ENCODE peak calls at places on chromosomes 13 and 19, in ten cellular contexts. V is brain microvascular endothelial cell; D is left ventricle myocardium inferior; N is uterus; W is iPS DF 6.9; P is naive thymus-derived CD4-positive, alpha-beta T cell; M is small intestine; T is heart left ventricle; G is mammary epithelial cell; Q is gastrocnemius medialis. K is an unnamed sample. For H3K36me3 and H3K27me3, the result is how much of the 10 kb centered on the place peaks cover.

GRCh38 chr19:18385675-18386542 is at the start of gene GDF15:
- DNase-seq in V (peak), D (peak), N (peak), W (no peak), P (no peak), M (peak), T (peak), G (peak), Q (no peak), K (peak)

GRCh38 chr19:48900477-48901452 is 653 bp downstream of the NUCB1 start:
- DNase-seq in V (no peak), D (no peak), N (no peak), W (no peak), P (peak), M (peak), T (no peak), G (peak), Q (no peak), K (peak)

GRCh38 chr19:42528354-42529247 is at the start of gene CEACAM1:
- DNase-seq in V (no peak), D (no peak), N (peak), W (no peak), P (peak), M (peak), T (peak), G (peak), Q (no peak), K (no peak)

GRCh38 chr19:2494447-2495129 is 18.7 kb downstream of the GADD45B start:
- DNase-seq in V (peak), D (peak), N (peak), W (no peak), P (peak), M (peak), T (peak), G (peak), Q (peak), K (no peak)

GRCh38 chr19:18349524-18350128 is 9.2 kb downstream of the PGPEP1 start:
- DNase-seq in V (peak), D (no peak), N (peak), W (no peak), P (peak), M (peak), T (peak), G (peak), Q (no peak), K (peak)

GRCh38 chr13:21175656-21176194 is 627 bp downstream of the SKA3 start:
- DNase-seq in V (peak), D (no peak), N (no peak), W (no peak), P (no peak), M (peak), T (no peak), G (no peak), Q (no peak), K (no peak)

GRCh38 chr19:48660854-48661731 is 11.7 kb downstream of the NTN5 start:
- DNase-seq in V (peak), D (peak), N (peak), W (peak), P (peak), M (peak), T (peak), G (peak), Q (peak), K (peak)

GRCh38 chr13:48426052-48426451 is 13.1 kb upstream of the LPAR6 start:
- DNase-seq in V (no peak), D (no peak), N (no peak), W (no peak), P (no peak), M (no peak), T (no peak), G (no peak), Q (no peak), K (no peak)

GRCh38 chr13:77980592-77980991 is 62.0 kb upstream of the EDNRB start:
- DNase-seq in V (peak), D (no peak), N (no peak), W (no peak), P (no peak), M (no peak), T (no peak), G (peak), Q (no peak), K (peak)

GRCh38 chr19:8506402-8506957 is 4.0 kb upstream of the PRAM1 start:
- DNase-seq in V (no peak), D (no peak), N (peak), W (no peak), P (no peak), M (no peak), T (no peak), G (no peak), Q (no peak), K (no peak)

GRCh38 chr19:51783373-51783772 is 11.6 kb upstream of the FPR3 start:
- DNase-seq in V (peak), D (no peak), N (no peak), W (no peak), P (no peak), M (no peak), T (no peak), G (peak), Q (no peak), K (no peak)

GRCh38 chr19:13932911-13933393 is 5.3 kb downstream of the PODNL1 start:
- DNase-seq in V (no peak), D (no peak), N (no peak), W (no peak), P (no peak), M (no peak), T (no peak), G (no peak), Q (no peak), K (no peak)

GRCh38 chr13:98922306-98922705 is 55.6 kb downstream of the DOCK9 start:
- DNase-seq in V (no peak), D (no peak), N (no peak), W (no peak), P (no peak), M (no peak), T (no peak), G (no peak), Q (no peak), K (no peak)

GRCh38 chr19:51124729-51125128 is at the start of gene SIGLEC9:
- DNase-seq in V (no peak), D (peak), N (no peak), W (no peak), P (no peak), M (no peak), T (peak), G (no peak), Q (peak), K (no peak)

GRCh38 chr19:7636317-7636690 is 606 bp upstream of the STXBP2 start:
- DNase-seq in V (no peak), D (no peak), N (no peak), W (no peak), P (no peak), M (no peak), T (no peak), G (no peak), Q (no peak), K (no peak)

GRCh38 chr19:57655443-57655842 is 13.3 kb upstream of the ZSCAN4 start:
- DNase-seq in V (no peak), D (no peak), N (no peak), W (no peak), P (no peak), M (no peak), T (no peak), G (no peak), Q (no peak), K (no peak)

GRCh38 chr19:36115453-36116343 is at the start of gene TBCB:
- DNase-seq in V (peak), D (peak), N (peak), W (no peak), P (peak), M (peak), T (peak), G (no peak), Q (no peak), K (no peak)

GRCh38 chr13:30880756-30881155 is 25.3 kb upstream of the MEDAG start:
- DNase-seq in V (peak), D (no peak), N (no peak), W (no peak), P (no peak), M (no peak), T (no peak), G (peak), Q (peak), K (peak)

GRCh38 chr19:5561559-5561958 is 6.2 kb downstream of the TINCR start:
- DNase-seq in V (no peak), D (no peak), N (no peak), W (no peak), P (no peak), M (no peak), T (no peak), G (no peak), Q (no peak), K (no peak)

GRCh38 chr19:1267441-1268391 is 1.4 kb upstream of the CIRBP start:
- DNase-seq in V (no peak), D (no peak), N (peak), W (no peak), P (no peak), M (no peak), T (peak), G (no peak), Q (peak), K (peak)
- H3K4me3 ChIP-seq in V (peak), D (peak), N (peak), W (peak), P (peak), M (no peak), T (peak), G (peak), Q (peak), K (peak)

DNA sequence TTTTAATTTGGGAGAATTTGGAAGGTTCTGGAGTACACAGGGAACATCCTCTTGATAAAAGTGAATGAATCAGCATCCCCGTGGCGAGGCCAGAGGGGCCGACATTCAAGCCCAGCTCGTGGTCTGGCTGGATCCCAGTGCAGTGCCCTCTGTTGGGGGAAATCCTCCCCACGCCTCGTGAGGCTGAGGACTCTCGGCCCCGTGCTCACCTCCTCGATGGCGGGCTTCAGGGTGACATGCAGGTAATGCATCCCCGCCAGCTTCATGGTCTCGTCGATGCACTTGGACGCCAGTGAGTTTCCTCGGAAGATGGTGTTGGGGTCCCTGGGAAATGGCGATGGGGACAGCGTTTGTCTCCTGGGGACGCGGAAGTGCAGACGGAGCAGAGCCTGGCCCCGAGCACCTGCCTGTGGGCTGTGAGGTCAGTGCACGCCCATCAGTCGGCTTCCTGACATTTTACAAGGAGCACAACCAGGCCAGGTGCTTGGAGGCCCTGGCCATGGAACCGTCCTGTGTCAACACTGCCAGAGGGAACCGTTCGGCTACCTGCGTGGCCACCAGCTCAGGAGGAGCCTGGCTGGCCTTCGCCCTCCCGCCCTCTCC is 43.3 kb upstream of the C13orf46 start:
- DNase-seq in V (peak), D (no peak), N (no peak), W (no peak), P (no peak), M (no peak), T (no peak), G (no peak), Q (no peak), K (peak)
- H3K36me3 ChIP-seq in V (half or more), D (half or more), N (under half), W (under half), P (under half), M (under half), T (under half), G (under half), Q (half or more), K (under half)

DNA sequence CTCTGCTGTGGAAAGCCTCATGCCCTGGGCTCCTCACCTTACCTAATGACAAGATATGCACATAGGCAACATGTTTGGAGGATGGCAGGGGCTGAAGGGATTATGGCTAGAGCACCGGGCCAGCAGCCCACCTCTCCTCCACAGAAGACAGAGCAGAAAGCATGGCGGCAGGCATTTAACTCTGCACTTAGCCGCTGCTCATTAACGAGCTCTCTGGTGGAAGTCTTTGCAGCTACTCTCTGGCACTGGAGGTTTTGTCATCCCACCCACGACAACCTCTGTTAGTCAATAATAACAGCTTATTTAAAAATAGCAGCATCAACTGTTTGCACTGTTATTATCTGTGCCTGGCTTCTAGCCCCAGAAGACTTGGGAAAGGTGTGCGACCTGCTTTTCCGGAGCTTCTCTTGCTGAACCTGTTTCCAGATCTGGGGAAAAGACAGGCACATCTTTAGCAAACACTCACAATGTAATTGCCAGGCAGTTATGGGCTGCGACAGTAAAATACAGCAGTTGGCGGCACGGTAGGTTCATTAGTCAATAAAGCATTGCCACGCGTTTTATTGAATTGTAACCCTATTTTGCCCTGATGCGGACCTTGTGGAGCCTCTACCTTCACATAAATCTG is 223.5 kb upstream of the TSHZ3 start:
- DNase-seq in V (no peak), D (no peak), N (no peak), W (no peak), P (no peak), M (no peak), T (no peak), G (no peak), Q (no peak), K (no peak)
- H3K27me3 ChIP-seq in V (under half), D (under half), N (under half), W (under half), P (under half), M (under half), T (under half), G (under half), Q (under half), K (under half)

DNA sequence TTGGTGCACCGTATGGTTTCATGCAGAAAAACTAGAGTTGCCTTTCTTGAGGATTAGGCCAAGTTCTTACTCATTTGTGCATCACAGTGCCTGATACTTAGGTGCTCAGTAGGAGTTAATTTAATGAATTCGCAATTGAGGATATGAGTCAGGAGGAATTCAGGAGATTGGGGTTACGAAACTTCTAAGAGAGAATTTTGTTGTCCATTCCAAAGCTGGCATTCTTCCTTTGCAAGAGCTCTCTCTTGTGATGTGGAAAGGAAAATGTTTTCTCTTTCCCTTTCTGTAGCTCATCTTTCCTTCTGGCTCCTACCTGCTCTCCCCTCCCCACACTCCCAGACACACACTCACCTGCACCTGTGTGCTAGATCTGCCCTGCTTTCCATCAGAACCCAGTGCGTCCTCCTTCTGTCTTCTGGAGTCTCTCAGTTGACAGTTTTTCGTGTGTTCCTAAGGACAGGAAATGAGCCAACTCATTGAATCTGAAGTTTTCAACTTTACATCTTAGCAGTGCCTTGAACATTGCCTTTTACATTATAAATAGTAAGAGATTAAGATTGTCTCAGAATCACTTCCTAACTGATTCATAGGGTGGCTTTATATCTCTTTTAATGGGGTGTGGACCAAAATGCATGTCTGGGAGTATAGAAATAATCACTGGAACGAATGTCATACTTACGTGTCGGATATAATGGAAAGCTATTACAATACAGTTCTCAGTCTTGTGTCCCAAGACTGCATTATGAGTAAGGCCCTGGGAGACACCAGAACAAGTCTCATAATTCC is 19.7 kb upstream of the ERCC5 start:
- DNase-seq in V (peak), D (no peak), N (no peak), W (no peak), P (no peak), M (no peak), T (no peak), G (peak), Q (no peak), K (no peak)
- H3K4me3 ChIP-seq in V (peak), D (no peak), N (no peak), W (no peak), P (no peak), M (no peak), T (no peak), G (peak), Q (no peak), K (peak)

DNA sequence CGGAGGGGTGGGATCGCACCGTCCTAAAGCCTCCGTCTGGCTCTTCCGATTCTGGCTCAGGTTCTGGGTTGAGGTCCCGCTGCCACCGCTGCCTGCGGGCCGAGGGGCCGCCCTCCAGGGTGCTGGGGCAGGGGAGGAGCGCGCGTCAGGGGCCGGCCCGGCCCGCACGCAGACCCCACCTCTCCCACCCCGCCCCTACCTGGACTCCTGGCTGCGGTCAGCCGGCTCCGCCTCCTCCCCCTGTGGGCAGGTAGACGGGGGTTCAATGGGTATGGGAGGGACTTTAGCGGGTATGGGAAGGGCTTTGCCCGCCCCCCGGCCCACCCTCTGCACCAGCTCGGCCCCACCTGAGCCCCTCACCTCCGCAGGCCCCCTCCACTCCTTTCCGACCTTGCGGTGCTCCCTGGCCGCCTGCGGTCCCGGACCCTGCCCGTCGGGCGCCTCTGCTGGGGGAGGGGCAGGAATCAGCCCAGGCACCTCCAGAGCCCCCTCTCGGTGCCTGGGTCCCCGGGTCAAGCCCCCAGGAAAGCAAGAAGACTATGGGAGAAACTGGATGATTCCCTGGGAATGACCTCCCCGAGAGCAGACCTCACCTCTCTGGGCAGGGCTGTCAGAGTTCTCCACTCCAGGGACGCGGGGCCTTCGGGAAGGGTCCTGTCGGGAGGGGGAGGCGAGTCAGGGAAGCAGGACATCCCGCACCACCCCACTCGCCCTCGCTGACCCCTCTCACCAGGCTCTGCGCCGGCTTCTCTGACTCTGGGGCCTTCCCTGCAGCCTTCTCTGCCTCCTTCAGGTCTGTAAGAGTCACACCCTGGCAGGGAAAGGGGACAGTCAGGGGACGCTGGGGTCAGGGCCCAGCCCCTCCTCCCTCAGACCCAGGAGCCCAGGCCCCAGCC is 17.0 kb downstream of the EPS8L1 start:
- DNase-seq in V (no peak), D (no peak), N (no peak), W (no peak), P (no peak), M (no peak), T (no peak), G (no peak), Q (no peak), K (no peak)
- H3K36me3 ChIP-seq in V (under half), D (half or more), N (under half), W (under half), P (under half), M (under half), T (under half), G (under half), Q (under half), K (under half)

GRCh38 chr19:1412323-1412923 is 5.0 kb downstream of the DAZAP1 start:
- DNase-seq in V (no peak), D (no peak), N (no peak), W (no peak), P (no peak), M (no peak), T (no peak), G (no peak), Q (no peak), K (no peak)
- H3K27me3 ChIP-seq in V (under half), D (under half), N (under half), W (under half), P (under half), M (under half), T (under half), G (under half), Q (under half), K (under half)

GRCh38 chr13:99961634-99962033 is 9.9 kb downstream of the ZIC5 start:
- DNase-seq in V (no peak), D (no peak), N (no peak), W (no peak), P (no peak), M (no peak), T (no peak), G (no peak), Q (no peak), K (no peak)

GRCh38 chr13:99958402-99959126 is 13.0 kb downstream of the ZIC5 start:
- DNase-seq in V (no peak), D (no peak), N (no peak), W (no peak), P (no peak), M (no peak), T (no peak), G (no peak), Q (no peak), K (no peak)

GRCh38 chr13:99960663-99961440 is 10.7 kb downstream of the ZIC5 start:
- DNase-seq in V (no peak), D (no peak), N (no peak), W (no peak), P (no peak), M (no peak), T (no peak), G (no peak), Q (no peak), K (no peak)

GRCh38 chr13:99959127-99959529 is 12.4 kb downstream of the ZIC5 start:
- DNase-seq in V (no peak), D (no peak), N (no peak), W (no peak), P (no peak), M (no peak), T (no peak), G (no peak), Q (no peak), K (no peak)

DNA sequence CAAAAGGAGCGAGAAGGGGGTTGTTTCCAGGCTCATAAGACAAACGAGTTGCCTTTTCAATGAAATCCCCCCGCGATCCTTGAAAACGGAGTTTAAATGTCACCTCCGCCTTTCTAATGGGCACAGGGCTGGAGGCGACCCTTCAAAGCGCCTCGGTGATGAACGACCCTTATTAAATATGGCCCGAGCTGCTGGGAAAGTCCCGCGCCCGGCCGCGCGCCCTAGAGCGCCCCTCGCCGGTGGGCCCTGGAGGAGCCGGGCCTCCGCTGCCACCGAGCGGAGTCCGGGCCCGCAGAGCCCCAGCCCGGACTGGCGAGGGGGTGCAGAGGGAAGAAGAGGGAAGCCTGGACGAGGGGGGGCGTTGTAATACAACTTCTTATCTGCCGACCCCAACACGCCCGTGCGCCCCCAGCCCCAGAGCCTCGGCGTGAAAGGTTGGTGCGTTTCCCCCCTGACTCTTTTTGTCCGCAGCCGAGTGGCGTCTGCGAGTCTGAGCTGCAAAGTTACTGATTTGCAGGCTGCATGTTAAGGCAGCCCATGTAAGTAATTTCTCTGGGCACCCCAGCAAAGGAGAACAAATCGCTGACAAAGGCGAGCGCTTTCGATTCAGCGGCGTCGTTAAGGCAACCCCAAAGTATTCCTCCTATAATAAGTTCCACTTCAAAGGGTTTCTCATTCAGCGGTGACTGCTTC is 11.9 kb downstream of the ZIC5 start:
- DNase-seq in V (no peak), D (no peak), N (no peak), W (no peak), P (peak), M (no peak), T (no peak), G (peak), Q (no peak), K (no peak)
- H3K4me3 ChIP-seq in V (peak), D (peak), N (no peak), W (peak), P (no peak), M (no peak), T (no peak), G (no peak), Q (peak), K (peak)